ENCODE peak calls at places on chromosomes 2 and 18, in eight cellular contexts. One of them, this sample, is unnamed.

GRCh38 chr2:240785424-240786335 is 34.3 kb downstream of the KIF1A start:
- DNase-seq in spleen: peak; percentile 73
- DNase-seq in A549: no peak
- DNase-seq in right lobe of liver: peak; percentile 14
- DNase-seq in NB4: peak; percentile 24
- DNase-seq in prostate gland: no peak
- DNase-seq in sigmoid colon: peak; percentile 50
- DNase-seq in breast epithelium: no peak
- DNase-seq in this sample: no peak

GRCh38 chr2:2271471-2271941 is 59.6 kb downstream of the MYT1L start:
- DNase-seq in right lobe of liver: no peak
- DNase-seq in breast epithelium: peak; percentile 49
- DNase-seq in NB4: peak; percentile 20
- DNase-seq in sigmoid colon: no peak
- DNase-seq in A549: no peak
- DNase-seq in spleen: no peak
- DNase-seq in prostate gland: no peak
- DNase-seq in this sample: peak; percentile 54

GRCh38 chr2:130813722-130814121 is 23.0 kb upstream of the ARHGEF4 start:
- DNase-seq in NB4: no peak
- DNase-seq in A549: no peak
- DNase-seq in spleen: peak; percentile 47
- DNase-seq in right lobe of liver: no peak
- DNase-seq in breast epithelium: no peak
- DNase-seq in prostate gland: no peak
- DNase-seq in sigmoid colon: no peak
- DNase-seq in this sample: no peak

GRCh38 chr18:65735166-65735565 is 15.6 kb upstream of the CDH7 start:
- DNase-seq in spleen: no peak
- DNase-seq in breast epithelium: no peak
- DNase-seq in sigmoid colon: no peak
- DNase-seq in prostate gland: no peak
- DNase-seq in NB4: no peak
- DNase-seq in right lobe of liver: no peak
- DNase-seq in A549: no peak
- DNase-seq in this sample: no peak

GRCh38 chr18:67875057-67875456 is 358.5 kb upstream of the DSEL start:
- DNase-seq in A549: no peak
- DNase-seq in sigmoid colon: no peak
- DNase-seq in spleen: no peak
- DNase-seq in prostate gland: no peak
- DNase-seq in right lobe of liver: no peak
- DNase-seq in NB4: no peak
- DNase-seq in breast epithelium: no peak
- DNase-seq in this sample: no peak

GRCh38 chr2:150477347-150477746 is 10.1 kb downstream of the RND3 start:
- DNase-seq in sigmoid colon: no peak
- DNase-seq in prostate gland: no peak
- DNase-seq in spleen: no peak
- DNase-seq in NB4: no peak
- DNase-seq in breast epithelium: no peak
- DNase-seq in right lobe of liver: peak; percentile 35
- DNase-seq in A549: no peak
- DNase-seq in this sample: no peak

GRCh38 chr2:8090748-8091700 is 590.8 kb upstream of the ID2 start:
- DNase-seq in spleen: peak; percentile 76
- DNase-seq in prostate gland: no peak
- DNase-seq in sigmoid colon: peak; percentile 81
- DNase-seq in NB4: peak; percentile 98
- DNase-seq in breast epithelium: peak; percentile 23
- DNase-seq in A549: peak; percentile 8
- DNase-seq in right lobe of liver: peak; percentile 43
- DNase-seq in this sample: peak; percentile 19

GRCh38 chr18:10454800-10455550 is 540 bp downstream of the APCDD1 start:
- DNase-seq in prostate gland: peak; percentile 30
- DNase-seq in right lobe of liver: peak; percentile 29
- DNase-seq in sigmoid colon: no peak
- DNase-seq in breast epithelium: peak; percentile 40
- DNase-seq in A549: peak; percentile 5
- DNase-seq in spleen: no peak
- DNase-seq in NB4: peak; percentile 17
- DNase-seq in this sample: no peak

GRCh38 chr2:160490760-160491367 is 2.7 kb downstream of the RBMS1 start:
- DNase-seq in breast epithelium: no peak
- DNase-seq in right lobe of liver: no peak
- DNase-seq in spleen: no peak
- DNase-seq in prostate gland: no peak
- DNase-seq in sigmoid colon: no peak
- DNase-seq in A549: no peak
- DNase-seq in NB4: no peak
- DNase-seq in this sample: no peak

GRCh38 chr2:160494243-160494642 is 636 bp upstream of the RBMS1 start:
- DNase-seq in NB4: no peak
- DNase-seq in spleen: no peak
- DNase-seq in prostate gland: no peak
- DNase-seq in A549: no peak
- DNase-seq in right lobe of liver: no peak
- DNase-seq in breast epithelium: no peak
- DNase-seq in sigmoid colon: no peak
- DNase-seq in this sample: no peak

GRCh38 chr2:160491922-160492371 is 1.7 kb downstream of the RBMS1 start:
- DNase-seq in spleen: no peak
- DNase-seq in right lobe of liver: no peak
- DNase-seq in sigmoid colon: no peak
- DNase-seq in NB4: no peak
- DNase-seq in prostate gland: peak; percentile 7
- DNase-seq in A549: no peak
- DNase-seq in breast epithelium: no peak
- DNase-seq in this sample: no peak

GRCh38 chr2:160493227-160494028 is at the start of gene RBMS1:
- DNase-seq in right lobe of liver: peak; percentile 57
- DNase-seq in breast epithelium: peak; percentile 41
- DNase-seq in prostate gland: peak; percentile 51
- DNase-seq in NB4: peak; percentile 77
- DNase-seq in A549: peak; percentile 46
- DNase-seq in sigmoid colon: peak; percentile 83
- DNase-seq in spleen: peak; percentile 89
- DNase-seq in this sample: peak; percentile 39

DNA sequence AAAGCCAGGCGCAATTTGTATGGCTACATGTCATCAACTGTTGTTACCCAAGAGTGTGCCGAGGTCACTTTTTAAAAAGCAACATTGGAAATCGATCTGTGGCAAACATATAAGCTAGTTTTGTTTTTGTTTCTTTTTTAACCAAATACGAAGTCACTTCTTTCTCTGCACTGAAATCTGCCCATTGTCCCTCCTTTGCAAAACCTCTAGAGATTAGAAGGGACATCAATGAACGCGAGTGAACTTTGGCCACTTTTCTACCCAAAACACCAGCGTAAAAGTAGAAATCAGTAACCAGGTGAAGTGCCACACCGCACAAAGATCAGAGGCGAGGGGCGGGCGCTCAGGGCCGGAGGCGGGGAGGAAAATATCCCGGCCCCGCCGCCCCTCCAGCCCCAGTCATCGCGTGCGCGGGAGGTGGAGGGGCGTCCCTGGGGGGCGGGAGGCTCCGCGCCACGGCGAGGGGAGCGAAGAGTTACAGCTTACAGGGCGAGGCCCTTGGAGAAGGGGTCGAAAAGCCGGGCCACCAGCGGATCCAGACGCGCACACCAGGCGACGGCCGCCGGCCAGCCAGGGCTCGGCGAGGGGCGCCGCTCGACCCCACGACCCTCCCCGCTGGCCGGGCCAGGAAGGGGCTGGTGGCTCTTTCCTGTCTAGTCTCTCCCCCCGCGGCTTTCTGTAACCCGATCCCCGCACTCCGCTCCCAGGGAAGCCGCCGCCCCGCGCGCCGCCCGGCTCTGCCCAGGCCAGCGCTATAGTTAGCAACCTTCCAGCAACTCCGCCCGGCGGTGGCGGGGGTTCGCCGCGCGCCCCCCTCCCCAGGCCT is 993 bp downstream of the RBMS1 start:
- DNase-seq in spleen: peak; percentile 86
- DNase-seq in sigmoid colon: peak; percentile 86
- DNase-seq in breast epithelium: peak; percentile 53
- DNase-seq in A549: peak; percentile 62
- DNase-seq in right lobe of liver: peak; percentile 76
- DNase-seq in prostate gland: peak; percentile 73
- DNase-seq in NB4: peak; percentile 65
- DNase-seq in this sample: peak; percentile 49
- TF ChIP-seq POLR2A in spleen: peak; percentile 30
- TF ChIP-seq POLR2A in sigmoid colon: no peak
- TF ChIP-seq POLR2A in breast epithelium: no peak
- TF ChIP-seq POLR2A in A549: peak; percentile 22
- TF ChIP-seq POLR2A in right lobe of liver: peak; percentile 56
- TF ChIP-seq POLR2A in prostate gland: no peak
- TF ChIP-seq POLR2A in NB4: peak; percentile 17
- TF ChIP-seq POLR2A in this sample: peak; percentile 24

DNA sequence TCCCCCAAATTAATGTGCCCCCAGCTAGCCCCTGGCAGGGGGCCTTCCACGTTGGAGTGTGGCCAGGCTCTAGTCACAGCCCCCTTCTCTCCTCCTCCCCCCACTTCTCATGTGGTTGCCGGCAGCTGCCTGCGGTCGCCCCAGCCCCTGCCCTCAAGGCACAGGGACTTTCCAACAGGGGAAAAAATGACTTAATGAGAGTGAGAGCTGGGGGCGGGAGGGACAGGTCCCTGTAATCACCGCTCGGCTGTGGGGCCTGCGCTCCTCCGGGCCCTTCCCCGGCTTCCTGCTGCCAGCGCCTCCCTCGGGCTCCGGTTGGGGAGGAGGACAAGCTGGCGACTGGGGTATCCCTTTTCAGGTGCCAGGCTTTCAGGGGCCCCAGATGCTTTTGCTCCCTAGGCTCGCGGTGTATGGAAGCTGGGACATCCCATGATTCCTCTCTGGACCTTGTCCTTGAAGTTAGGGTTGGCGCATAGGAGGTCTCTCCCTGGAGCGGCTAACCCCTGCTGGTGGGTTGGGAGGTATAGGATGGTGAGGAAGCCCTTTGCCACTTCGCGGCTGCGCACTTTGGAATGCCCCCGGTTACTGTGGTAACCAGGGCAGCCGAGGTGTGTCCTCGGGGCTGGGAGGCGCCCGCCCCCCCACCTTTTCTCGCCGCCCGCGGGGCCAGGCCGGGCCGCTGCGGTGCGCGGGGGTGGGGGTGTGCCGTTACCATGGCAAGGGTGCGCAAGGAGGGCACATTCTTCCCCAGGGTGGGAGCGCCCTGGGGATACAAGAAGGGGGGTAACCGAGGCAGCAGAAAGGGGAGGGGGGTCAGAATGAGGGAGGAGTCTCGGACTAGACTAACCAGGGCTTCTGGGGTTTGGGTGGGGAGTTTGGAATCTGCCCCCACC is 16.1 kb downstream of the WNT10A start:
- DNase-seq in A549: peak; percentile 43
- DNase-seq in sigmoid colon: no peak
- DNase-seq in spleen: peak; percentile 90
- DNase-seq in breast epithelium: no peak
- DNase-seq in NB4: peak; percentile 89
- DNase-seq in right lobe of liver: no peak
- DNase-seq in prostate gland: no peak
- DNase-seq in this sample: peak; percentile 89
- TF ChIP-seq POLR2A in A549: no peak
- TF ChIP-seq POLR2A in sigmoid colon: no peak
- TF ChIP-seq POLR2A in spleen: no peak
- TF ChIP-seq POLR2A in breast epithelium: no peak
- TF ChIP-seq POLR2A in NB4: no peak
- TF ChIP-seq POLR2A in right lobe of liver: no peak
- TF ChIP-seq POLR2A in prostate gland: peak; percentile 7
- TF ChIP-seq POLR2A in this sample: no peak

GRCh38 chr2:71173096-71173495 is 42.7 kb downstream of the MPHOSPH10 start:
- DNase-seq in prostate gland: no peak
- DNase-seq in NB4: peak; percentile 27
- DNase-seq in breast epithelium: no peak
- DNase-seq in A549: no peak
- DNase-seq in right lobe of liver: peak; percentile 62
- DNase-seq in sigmoid colon: no peak
- DNase-seq in spleen: no peak
- DNase-seq in this sample: no peak
- TF ChIP-seq POLR2A in prostate gland: no peak
- TF ChIP-seq POLR2A in NB4: no peak
- TF ChIP-seq POLR2A in breast epithelium: no peak
- TF ChIP-seq POLR2A in A549: no peak
- TF ChIP-seq POLR2A in right lobe of liver: no peak
- TF ChIP-seq POLR2A in sigmoid colon: no peak
- TF ChIP-seq POLR2A in spleen: no peak
- TF ChIP-seq POLR2A in this sample: no peak

GRCh38 chr2:132415256-132416079 is 1.1 kb upstream of the GPR39 start:
- DNase-seq in sigmoid colon: no peak
- DNase-seq in right lobe of liver: no peak
- DNase-seq in A549: peak; percentile 21
- DNase-seq in spleen: no peak
- DNase-seq in NB4: no peak
- DNase-seq in breast epithelium: no peak
- DNase-seq in prostate gland: no peak
- DNase-seq in this sample: no peak
- TF ChIP-seq POLR2A in sigmoid colon: no peak
- TF ChIP-seq POLR2A in right lobe of liver: no peak
- TF ChIP-seq POLR2A in A549: no peak
- TF ChIP-seq POLR2A in spleen: no peak
- TF ChIP-seq POLR2A in NB4: no peak
- TF ChIP-seq POLR2A in breast epithelium: no peak
- TF ChIP-seq POLR2A in prostate gland: no peak
- TF ChIP-seq POLR2A in this sample: no peak

GRCh38 chr2:7007846-7008741 is 90.9 kb downstream of the RNF144A start:
- DNase-seq in spleen: peak; percentile 90
- DNase-seq in breast epithelium: peak; percentile 76
- DNase-seq in sigmoid colon: peak; percentile 93
- DNase-seq in NB4: peak; percentile 99
- DNase-seq in right lobe of liver: peak; percentile 79
- DNase-seq in prostate gland: peak; percentile 90
- DNase-seq in A549: no peak
- DNase-seq in this sample: peak; percentile 39

GRCh38 chr2:7011376-7012083 is 94.3 kb downstream of the RNF144A start:
- DNase-seq in NB4: no peak
- DNase-seq in prostate gland: no peak
- DNase-seq in sigmoid colon: no peak
- DNase-seq in A549: no peak
- DNase-seq in right lobe of liver: no peak
- DNase-seq in spleen: no peak
- DNase-seq in breast epithelium: no peak
- DNase-seq in this sample: no peak

GRCh38 chr2:7010376-7010775 is 93.2 kb downstream of the RNF144A start:
- DNase-seq in sigmoid colon: no peak
- DNase-seq in spleen: no peak
- DNase-seq in NB4: no peak
- DNase-seq in prostate gland: no peak
- DNase-seq in breast epithelium: no peak
- DNase-seq in right lobe of liver: no peak
- DNase-seq in A549: no peak
- DNase-seq in this sample: no peak

GRCh38 chr2:7007488-7007845 is 90.3 kb downstream of the RNF144A start:
- DNase-seq in breast epithelium: no peak
- DNase-seq in NB4: no peak
- DNase-seq in spleen: no peak
- DNase-seq in A549: no peak
- DNase-seq in right lobe of liver: no peak
- DNase-seq in sigmoid colon: no peak
- DNase-seq in prostate gland: no peak
- DNase-seq in this sample: no peak

GRCh38 chr2:7009207-7009911 is 92.1 kb downstream of the RNF144A start:
- DNase-seq in spleen: peak; percentile 52
- DNase-seq in NB4: no peak
- DNase-seq in sigmoid colon: no peak
- DNase-seq in right lobe of liver: no peak
- DNase-seq in breast epithelium: no peak
- DNase-seq in prostate gland: no peak
- DNase-seq in A549: no peak
- DNase-seq in this sample: no peak
- TF ChIP-seq POLR2A in spleen: no peak
- TF ChIP-seq POLR2A in NB4: no peak
- TF ChIP-seq POLR2A in sigmoid colon: no peak
- TF ChIP-seq POLR2A in right lobe of liver: no peak
- TF ChIP-seq POLR2A in breast epithelium: no peak
- TF ChIP-seq POLR2A in prostate gland: no peak
- TF ChIP-seq POLR2A in A549: no peak
- TF ChIP-seq POLR2A in this sample: no peak